ENCODE peak calls at places on chromosomes 3 and 15, in nine cellular contexts. N, W, K, D, Q, T, O, F and G are unnamed samples.

GRCh38 chr15:42138968-42139386 is 17.5 kb downstream of the PLA2G4F start:
- DNase-seq in K (peak), W (no peak), D (no peak), Q (no peak), T (no peak), N (no peak), F (no peak), O (no peak), G (no peak)

GRCh38 chr3:99945328-99945995 is 127.8 kb downstream of the CMSS1 start:
- DNase-seq in F (no peak), N (no peak), T (peak), W (no peak), D (no peak), Q (peak), K (no peak), O (no peak), G (no peak)

GRCh38 chr3:50502584-50503423 is 630 bp downstream of the CACNA2D2 start:
- DNase-seq in W (peak), T (no peak), D (no peak), K (peak), Q (no peak), O (no peak), F (peak), N (no peak), G (no peak)

GRCh38 chr15:69735126-69735525 is 282.5 kb downstream of the RPLP1 start:
- DNase-seq in W (peak), T (no peak), K (no peak), O (peak), D (no peak), Q (peak), N (no peak), F (peak), G (no peak)

GRCh38 chr15:98609144-98609852 is 39.0 kb upstream of the IGF1R start:
- DNase-seq in Q (peak), K (no peak), N (no peak), T (no peak), O (no peak), D (peak), F (no peak), W (peak), G (no peak)

GRCh38 chr3:33128706-33129105 is 14.9 kb downstream of the CRTAP start:
- DNase-seq in F (no peak), K (no peak), Q (peak), D (no peak), T (no peak), N (no peak), W (peak), O (no peak), G (no peak)

GRCh38 chr3:132343018-132343612 is 25.9 kb downstream of the ACP3 start:
- DNase-seq in T (peak), W (no peak), K (no peak), N (peak), O (peak), F (peak), D (peak), Q (peak), G (no peak)

GRCh38 chr15:67836477-67836876 is 3.4 kb downstream of the RNU6-1 start:
- DNase-seq in K (peak), W (peak), Q (peak), F (no peak), T (peak), D (no peak), N (no peak), O (peak), G (no peak)

GRCh38 chr3:12725436-12725835 is 33.6 kb downstream of the TMEM40 start:
- DNase-seq in T (no peak), F (no peak), W (no peak), O (no peak), Q (no peak), K (no peak), N (no peak), D (no peak), G (no peak)

GRCh38 chr15:36430280-36430679 is 149.1 kb upstream of the CDIN1 start:
- DNase-seq in Q (peak), K (no peak), W (no peak), N (no peak), T (no peak), O (no peak), F (no peak), D (no peak), G (no peak)

GRCh38 chr3:62019906-62020305 is 353.4 kb downstream of the FEZF2 start:
- DNase-seq in K (no peak), N (no peak), F (no peak), D (no peak), W (no peak), Q (no peak), O (no peak), T (no peak), G (no peak)

GRCh38 chr3:11204697-11205397 is 50.6 kb downstream of the HRH1 start:
- DNase-seq in T (peak), W (peak), K (no peak), Q (no peak), N (no peak), D (no peak), O (no peak), F (no peak), G (no peak)